ENCODE peak calls at places on chromosomes 1 and 21, in eight cellular contexts. One of them, this sample, is unnamed.

GRCh38 chr21:31232344-31232743 is 111.7 kb downstream of the TIAM1 start:
- DNase-seq in RPMI7951: no peak
- DNase-seq in activated CD8-positive, alpha-beta memory T cell treated with anti-CD3 and anti-CD28 coated beads for 24 hours: no peak
- DNase-seq in MV-4-11: no peak
- DNase-seq in aorta: no peak
- DNase-seq in activated gamma-delta T cell treated with Interleukin-2 at 50 U/mL for 16 hours: no peak
- DNase-seq in KG1: no peak
- DNase-seq in naive thymus-derived CD8-positive, alpha-beta T cell: no peak
- DNase-seq in this sample: no peak

GRCh38 chr1:160779662-160780397 is 16.1 kb upstream of the LY9 start:
- DNase-seq in MV-4-11: no peak
- DNase-seq in KG1: no peak
- DNase-seq in RPMI7951: no peak
- DNase-seq in aorta: no peak
- DNase-seq in naive thymus-derived CD8-positive, alpha-beta T cell: peak; percentile 30
- DNase-seq in activated gamma-delta T cell treated with Interleukin-2 at 50 U/mL for 16 hours: peak; percentile 40
- DNase-seq in activated CD8-positive, alpha-beta memory T cell treated with anti-CD3 and anti-CD28 coated beads for 24 hours: no peak
- DNase-seq in this sample: peak; percentile 69

GRCh38 chr1:158998781-158999161 is 10.9 kb upstream of the IFI16 start:
- DNase-seq in aorta: peak; percentile 82
- DNase-seq in RPMI7951: peak; percentile 52
- DNase-seq in KG1: peak; percentile 71
- DNase-seq in activated gamma-delta T cell treated with Interleukin-2 at 50 U/mL for 16 hours: peak; percentile 50
- DNase-seq in naive thymus-derived CD8-positive, alpha-beta T cell: no peak
- DNase-seq in MV-4-11: peak; percentile 68
- DNase-seq in activated CD8-positive, alpha-beta memory T cell treated with anti-CD3 and anti-CD28 coated beads for 24 hours: no peak
- DNase-seq in this sample: no peak

GRCh38 chr21:29125199-29125598 is 5.2 kb upstream of the MAP3K7CL start:
- DNase-seq in RPMI7951: no peak
- DNase-seq in activated gamma-delta T cell treated with Interleukin-2 at 50 U/mL for 16 hours: no peak
- DNase-seq in MV-4-11: peak; percentile 64
- DNase-seq in naive thymus-derived CD8-positive, alpha-beta T cell: no peak
- DNase-seq in activated CD8-positive, alpha-beta memory T cell treated with anti-CD3 and anti-CD28 coated beads for 24 hours: no peak
- DNase-seq in KG1: no peak
- DNase-seq in aorta: no peak
- DNase-seq in this sample: no peak

GRCh38 chr1:81498370-81499184 is 302.2 kb upstream of the ADGRL2 start:
- DNase-seq in RPMI7951: no peak
- DNase-seq in KG1: no peak
- DNase-seq in activated gamma-delta T cell treated with Interleukin-2 at 50 U/mL for 16 hours: no peak
- DNase-seq in MV-4-11: no peak
- DNase-seq in aorta: no peak
- DNase-seq in naive thymus-derived CD8-positive, alpha-beta T cell: no peak
- DNase-seq in activated CD8-positive, alpha-beta memory T cell treated with anti-CD3 and anti-CD28 coated beads for 24 hours: no peak
- DNase-seq in this sample: no peak

GRCh38 chr1:159970932-159971342 is 16.9 kb upstream of the SLAMF9 start:
- DNase-seq in activated CD8-positive, alpha-beta memory T cell treated with anti-CD3 and anti-CD28 coated beads for 24 hours: no peak
- DNase-seq in naive thymus-derived CD8-positive, alpha-beta T cell: no peak
- DNase-seq in RPMI7951: no peak
- DNase-seq in MV-4-11: no peak
- DNase-seq in KG1: no peak
- DNase-seq in activated gamma-delta T cell treated with Interleukin-2 at 50 U/mL for 16 hours: no peak
- DNase-seq in aorta: no peak
- DNase-seq in this sample: no peak

GRCh38 chr1:210978316-210978993 is 155.5 kb downstream of the KCNH1 start:
- DNase-seq in KG1: no peak
- DNase-seq in MV-4-11: no peak
- DNase-seq in naive thymus-derived CD8-positive, alpha-beta T cell: no peak
- DNase-seq in activated gamma-delta T cell treated with Interleukin-2 at 50 U/mL for 16 hours: no peak
- DNase-seq in RPMI7951: peak; percentile 8
- DNase-seq in activated CD8-positive, alpha-beta memory T cell treated with anti-CD3 and anti-CD28 coated beads for 24 hours: no peak
- DNase-seq in aorta: no peak
- DNase-seq in this sample: no peak

GRCh38 chr1:229563701-229564100 is 5.2 kb upstream of the ABCB10 start:
- DNase-seq in MV-4-11: peak; percentile 53
- DNase-seq in KG1: no peak
- DNase-seq in activated gamma-delta T cell treated with Interleukin-2 at 50 U/mL for 16 hours: no peak
- DNase-seq in aorta: no peak
- DNase-seq in RPMI7951: no peak
- DNase-seq in activated CD8-positive, alpha-beta memory T cell treated with anti-CD3 and anti-CD28 coated beads for 24 hours: no peak
- DNase-seq in naive thymus-derived CD8-positive, alpha-beta T cell: no peak
- DNase-seq in this sample: no peak

GRCh38 chr1:213200630-213201029 is 149.6 kb downstream of the RPS6KC1 start:
- DNase-seq in MV-4-11: no peak
- DNase-seq in activated gamma-delta T cell treated with Interleukin-2 at 50 U/mL for 16 hours: no peak
- DNase-seq in aorta: no peak
- DNase-seq in KG1: no peak
- DNase-seq in activated CD8-positive, alpha-beta memory T cell treated with anti-CD3 and anti-CD28 coated beads for 24 hours: no peak
- DNase-seq in naive thymus-derived CD8-positive, alpha-beta T cell: no peak
- DNase-seq in RPMI7951: no peak
- DNase-seq in this sample: no peak

GRCh38 chr1:176903474-176903873 is 261.0 kb downstream of the ASTN1 start:
- DNase-seq in naive thymus-derived CD8-positive, alpha-beta T cell: no peak
- DNase-seq in KG1: no peak
- DNase-seq in aorta: no peak
- DNase-seq in activated gamma-delta T cell treated with Interleukin-2 at 50 U/mL for 16 hours: no peak
- DNase-seq in MV-4-11: no peak
- DNase-seq in RPMI7951: peak; percentile 23
- DNase-seq in activated CD8-positive, alpha-beta memory T cell treated with anti-CD3 and anti-CD28 coated beads for 24 hours: no peak
- DNase-seq in this sample: no peak

GRCh38 chr1:233020441-233020840 is 70.0 kb downstream of the NTPCR start:
- DNase-seq in activated gamma-delta T cell treated with Interleukin-2 at 50 U/mL for 16 hours: no peak
- DNase-seq in MV-4-11: peak; percentile 29
- DNase-seq in naive thymus-derived CD8-positive, alpha-beta T cell: no peak
- DNase-seq in activated CD8-positive, alpha-beta memory T cell treated with anti-CD3 and anti-CD28 coated beads for 24 hours: no peak
- DNase-seq in aorta: no peak
- DNase-seq in RPMI7951: no peak
- DNase-seq in KG1: no peak
- DNase-seq in this sample: peak; percentile 46

GRCh38 chr1:164858233-164858632 is 299.2 kb downstream of the PBX1 start:
- DNase-seq in aorta: no peak
- DNase-seq in activated CD8-positive, alpha-beta memory T cell treated with anti-CD3 and anti-CD28 coated beads for 24 hours: no peak
- DNase-seq in RPMI7951: no peak
- DNase-seq in naive thymus-derived CD8-positive, alpha-beta T cell: no peak
- DNase-seq in MV-4-11: no peak
- DNase-seq in activated gamma-delta T cell treated with Interleukin-2 at 50 U/mL for 16 hours: no peak
- DNase-seq in KG1: no peak
- DNase-seq in this sample: no peak